ENCODE peak calls at places on chromosome 1, in four cellular contexts. L is prostate gland, V is breast epithelium, W is HCT116. X is an unnamed sample.

GRCh38 chr1:164563821-164564251 is 4.9 kb downstream of the PBX1 start:
- DNase-seq in W (no peak), L (no peak), V (no peak), X (no peak)

GRCh38 chr1:84585803-84586202 is 11.6 kb upstream of the CTBS start:
- DNase-seq in V (no peak), L (no peak), W (no peak), X (no peak)

GRCh38 chr1:84613026-84613425 is 38.8 kb upstream of the CTBS start:
- DNase-seq in V (no peak), W (no peak), L (no peak), X (no peak)

GRCh38 chr1:209618756-209619420 is 33.3 kb downstream of the LAMB3 start:
- DNase-seq in L (no peak), V (no peak), W (no peak), X (no peak)

GRCh38 chr1:87941292-87941946 is 612.7 kb downstream of the LMO4 start:
- DNase-seq in V (no peak), L (no peak), W (no peak), X (no peak)

GRCh38 chr1:81887421-81887820 is 86.7 kb downstream of the ADGRL2 start:
- DNase-seq in L (no peak), V (no peak), W (no peak), X (no peak)

GRCh38 chr1:245292141-245292540 is 137.4 kb downstream of the KIF26B start:
- DNase-seq in W (no peak), L (no peak), V (no peak), X (peak; percentile 84)

GRCh38 chr1:68111804-68112436 is 61.5 kb upstream of the DIRAS3 start:
- DNase-seq in V (peak; percentile 72), L (peak; percentile 32), W (peak; percentile 45), X (no peak)

GRCh38 chr1:3119061-3119460 is 50.1 kb downstream of the PRDM16 start:
- DNase-seq in V (no peak), W (no peak), L (no peak), X (no peak)

GRCh38 chr1:17437260-17438175 is 2.0 kb downstream of the RCC2 start:
- DNase-seq in L (no peak), V (no peak), W (no peak), X (no peak)

GRCh38 chr1:183841550-183841949 is 36.6 kb downstream of the RGL1 start:
- DNase-seq in V (no peak), L (no peak), W (no peak), X (no peak)

GRCh38 chr1:41799723-41800122 is 119.0 kb downstream of the HIVEP3 start:
- DNase-seq in W (no peak), V (no peak), L (no peak), X (no peak)

GRCh38 chr1:19424651-19425570 is 60.4 kb downstream of the CAPZB start:
- DNase-seq in W (no peak), V (no peak), L (peak; percentile 55), X (no peak)

GRCh38 chr1:19429611-19430010 is 55.7 kb downstream of the CAPZB start:
- DNase-seq in V (no peak), W (no peak), L (no peak), X (no peak)

GRCh38 chr1:19425643-19426245 is 59.6 kb downstream of the CAPZB start:
- DNase-seq in V (no peak), W (no peak), L (no peak), X (no peak)

GRCh38 chr1:19427087-19427781 is 58.1 kb downstream of the CAPZB start:
- DNase-seq in L (peak; percentile 88), V (no peak), W (no peak), X (no peak)

DNA sequence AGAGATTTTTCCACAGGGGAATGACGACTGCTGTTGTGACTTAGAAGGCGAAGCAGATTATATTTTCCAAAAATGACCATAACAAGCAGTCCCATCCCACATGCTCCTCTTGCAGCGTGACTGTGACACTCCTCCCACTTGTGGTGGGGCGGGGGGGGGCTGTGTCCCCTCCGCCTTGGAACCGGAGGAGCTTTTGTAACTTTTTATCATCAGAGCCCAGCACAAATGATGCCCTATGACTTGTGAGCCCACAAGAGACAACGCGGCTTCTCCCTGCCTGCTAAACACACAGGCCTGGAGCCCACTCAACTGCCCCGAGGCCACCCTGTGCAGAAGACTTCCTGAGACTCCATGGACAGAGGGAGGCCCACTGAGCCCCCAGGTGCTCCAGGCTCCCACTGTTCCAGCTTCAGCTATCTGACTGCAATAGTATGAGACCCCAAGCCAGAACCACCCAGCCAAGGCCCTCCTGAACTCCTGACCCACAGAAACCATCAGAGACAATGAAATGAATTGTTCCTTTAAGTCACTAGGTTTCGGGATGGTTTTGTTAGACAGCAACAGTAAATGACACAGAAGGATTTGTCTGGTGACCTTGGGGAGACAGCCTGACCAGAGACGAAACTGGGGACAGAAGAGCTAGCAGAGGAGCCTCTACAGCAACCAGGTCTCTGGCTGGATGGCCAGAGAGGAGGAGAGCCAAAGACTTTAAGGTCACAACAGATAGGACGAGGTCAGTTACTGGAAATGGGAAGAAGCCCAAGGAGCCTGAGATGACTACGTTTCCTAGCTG is 58.8 kb downstream of the CAPZB start:
- DNase-seq in W (no peak), V (no peak), L (no peak), X (no peak)
- TF ChIP-seq POLR2AphosphoS5 in W (no peak), V (no peak), L (peak; percentile 15), X (peak; percentile 36)

GRCh38 chr1:201724760-201725105 is 104.2 kb upstream of the IPO9 start:
- DNase-seq in V (no peak), L (no peak), W (no peak), X (no peak)
- H3K27ac ChIP-seq in V (peak overlapping the region; percentile 84), L (peak overlapping the region; percentile 9), W (no peak overlapping the region), X (peak overlapping the region; percentile 71)

GRCh38 chr1:150558328-150558727 is 9.1 kb downstream of the ADAMTSL4 start:
- DNase-seq in W (no peak), V (peak; percentile 17), L (no peak), X (no peak)
- H3K4me3 ChIP-seq in W (no peak overlapping the region), V (peak overlapping the region; percentile 19), L (no peak overlapping the region), X (peak overlapping the region; percentile 72)

GRCh38 chr1:150973826-150974579 is 632 bp downstream of the CERS2 start:
- DNase-seq in W (no peak), V (no peak), L (peak; percentile 34), X (no peak)
- TF ChIP-seq POLR2AphosphoS5 in W (no peak), V (no peak), L (peak; percentile 4), X (peak; percentile 53)

GRCh38 chr1:205329719-205330118 is 8.2 kb upstream of the NUAK2 start:
- DNase-seq in V (no peak), L (no peak), W (no peak), X (no peak)
- H3K27ac ChIP-seq in V (no peak overlapping the region), L (no peak overlapping the region), W (no peak overlapping the region), X (no peak overlapping the region)

X was measured in vagina.